ENCODE peak calls at places on chromosomes 4 and X, in seven cellular contexts. N is fibroblast of lung, V is body of pancreas, B is neural crest cell, C is fibroblast of mammary gland, Y is transverse colon, Q is astrocyte. W is an unnamed sample.

GRCh38 chr4:186939766-186940165 is 216.1 kb upstream of the FAT1 start:
- DNase-seq in V (no peak), Q (no peak), N (no peak), C (no peak), B (no peak), Y (no peak), W (no peak)

GRCh38 chrX:38563006-38563405 is 1.7 kb downstream of the TSPAN7 start:
- DNase-seq in Q (no peak), Y (no peak), V (no peak), N (no peak), B (no peak), C (no peak), W (no peak)

GRCh38 chr4:89158884-89159503 is 47.7 kb downstream of the TIGD2 start:
- DNase-seq in Q (peak; percentile 18), V (no peak), C (peak; percentile 64), Y (no peak), B (no peak), N (peak; percentile 36), W (peak; percentile 75)

GRCh38 chr4:40573593-40574311 is 55.9 kb downstream of the RBM47 start:
- DNase-seq in B (no peak), V (no peak), Q (no peak), Y (no peak), N (no peak), C (no peak), W (peak; percentile 28)

GRCh38 chr4:186196063-186196462 is 4.7 kb downstream of the CYP4V2 start:
- DNase-seq in N (no peak), C (no peak), Q (no peak), B (no peak), Y (no peak), V (no peak), W (no peak)

GRCh38 chr4:182126567-182126966 is 116.6 kb upstream of the TENM3 start:
- DNase-seq in C (peak; percentile 35), N (peak; percentile 81), V (no peak), Y (no peak), B (no peak), Q (peak; percentile 75), W (no peak)

GRCh38 chrX:122238801-122239200 is 945.3 kb upstream of the GRIA3 start:
- DNase-seq in Q (peak; percentile 55), B (no peak), N (peak; percentile 67), V (no peak), Y (no peak), C (peak; percentile 17), W (peak; percentile 18)

GRCh38 chr4:173513651-173514050 is 16.4 kb downstream of the HAND2 start:
- DNase-seq in C (no peak), B (no peak), V (no peak), N (no peak), Q (no peak), Y (no peak), W (no peak)

GRCh38 chr4:143234153-143234552 is 49.4 kb downstream of the USP38 start:
- DNase-seq in N (no peak), C (no peak), V (no peak), B (no peak), Y (no peak), Q (no peak), W (no peak)

GRCh38 chrX:40261955-40262596 is 164.3 kb upstream of the BCOR start:
- DNase-seq in N (no peak), B (no peak), C (peak; percentile 9), Y (no peak), Q (no peak), V (no peak), W (peak; percentile 71)

GRCh38 chr4:6655924-6656323 is 15.4 kb downstream of the MRFAP1 start:
- DNase-seq in C (no peak), Y (no peak), Q (no peak), V (no peak), N (no peak), B (no peak), W (no peak)

GRCh38 chr4:187562345-187562744 is 433.2 kb upstream of the ZFP42 start:
- DNase-seq in C (no peak), V (no peak), Y (no peak), B (no peak), Q (no peak), N (no peak), W (no peak)

GRCh38 chrX:155144926-155145325 is 71.3 kb upstream of the VBP1 start:
- DNase-seq in V (no peak), Y (no peak), B (no peak), N (no peak), Q (no peak), C (no peak), W (no peak)

GRCh38 chr4:42643685-42644084 is 13.2 kb downstream of the ATP8A1 start:
- DNase-seq in Y (no peak), Q (no peak), C (no peak), B (no peak), V (no peak), N (no peak), W (no peak)

DNA sequence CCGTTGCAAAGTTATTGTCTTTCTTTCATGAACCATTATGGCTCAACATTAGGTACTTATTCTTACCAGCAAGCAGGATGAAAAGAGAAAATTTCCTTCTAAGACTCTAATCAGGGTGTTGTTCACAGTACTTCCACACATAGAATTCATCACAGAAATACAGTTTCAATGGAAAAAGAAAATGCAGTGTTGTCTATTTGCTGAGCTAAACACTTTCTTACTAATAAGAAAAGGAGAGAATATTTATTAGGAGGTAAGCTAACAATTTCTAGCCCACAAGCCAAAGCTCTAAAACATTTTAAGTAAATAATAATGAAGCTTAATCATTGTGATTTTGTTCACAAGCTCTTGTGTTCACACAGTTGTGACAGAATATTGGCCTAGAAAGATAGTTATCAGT is 1772.8 kb upstream of the PCDH7 start:
- DNase-seq in N (no peak), B (no peak), Y (no peak), C (no peak), Q (no peak), V (no peak), W (no peak)
- TF ChIP-seq CTCF in N (no peak), B (no peak), Y (no peak), C (no peak), Q (no peak), V (no peak), W (no peak)

GRCh38 chrX:110847334-110847733 is 51.7 kb upstream of the CHRDL1 start:
- DNase-seq in C (peak; percentile 75), B (peak; percentile 40), Y (no peak), N (peak; percentile 45), V (no peak), Q (peak; percentile 35), W (peak; percentile 67)
- TF ChIP-seq CTCF in C (peak; percentile 59), B (peak; percentile 81), Y (peak; percentile 67), N (peak; percentile 10), V (peak; percentile 57), Q (peak; percentile 46), W (peak; percentile 43)

GRCh38 chrX:31212856-31213748 is 141.3 kb upstream of the FTHL17 start:
- DNase-seq in Y (no peak), Q (no peak), C (no peak), N (no peak), B (no peak), V (no peak), W (no peak)

GRCh38 chrX:31217111-31217510 is 145.3 kb upstream of the FTHL17 start:
- DNase-seq in B (no peak), N (no peak), Q (no peak), Y (no peak), C (no peak), V (no peak), W (no peak)

GRCh38 chrX:31215277-31215815 is 143.5 kb upstream of the FTHL17 start:
- DNase-seq in Q (no peak), V (no peak), N (no peak), Y (no peak), B (no peak), C (no peak), W (no peak)

GRCh38 chrX:31209005-31209612 is 137.3 kb upstream of the FTHL17 start:
- DNase-seq in N (peak; percentile 33), Q (peak; percentile 16), V (no peak), C (no peak), B (no peak), Y (no peak), W (no peak)

GRCh38 chrX:31213941-31214340 is 142.1 kb upstream of the FTHL17 start:
- DNase-seq in C (peak; percentile 26), Q (no peak), V (peak; percentile 23), B (no peak), Y (no peak), N (no peak), W (peak; percentile 36)
- TF ChIP-seq CTCF in C (peak; percentile 64), Q (peak; percentile 39), V (peak; percentile 49), B (peak; percentile 59), Y (peak; percentile 33), N (peak; percentile 57), W (peak; percentile 72)

GRCh38 chr4:73850261-73850970 is 2.7 kb upstream of the PF4V1 start:
- DNase-seq in Y (no peak), Q (no peak), C (no peak), V (no peak), B (no peak), N (no peak), W (no peak)
- TF ChIP-seq CTCF in Y (no peak), Q (no peak), C (no peak), V (no peak), B (no peak), N (no peak), W (no peak)

GRCh38 chrX:1941291-1941690 is 326.4 kb downstream of the ASMT start:
- DNase-seq in B (no peak), N (no peak), C (no peak), Y (no peak), V (no peak), Q (no peak), W (no peak)

GRCh38 chrX:1932231-1932630 is 317.4 kb downstream of the ASMT start:
- DNase-seq in Q (peak; percentile 47), B (no peak), N (peak; percentile 53), V (no peak), C (peak; percentile 2), Y (no peak), W (peak; percentile 43)

GRCh38 chrX:1933964-1934363 is 319.1 kb downstream of the ASMT start:
- DNase-seq in B (no peak), Y (no peak), C (no peak), V (no peak), N (no peak), Q (no peak), W (no peak)

DNA sequence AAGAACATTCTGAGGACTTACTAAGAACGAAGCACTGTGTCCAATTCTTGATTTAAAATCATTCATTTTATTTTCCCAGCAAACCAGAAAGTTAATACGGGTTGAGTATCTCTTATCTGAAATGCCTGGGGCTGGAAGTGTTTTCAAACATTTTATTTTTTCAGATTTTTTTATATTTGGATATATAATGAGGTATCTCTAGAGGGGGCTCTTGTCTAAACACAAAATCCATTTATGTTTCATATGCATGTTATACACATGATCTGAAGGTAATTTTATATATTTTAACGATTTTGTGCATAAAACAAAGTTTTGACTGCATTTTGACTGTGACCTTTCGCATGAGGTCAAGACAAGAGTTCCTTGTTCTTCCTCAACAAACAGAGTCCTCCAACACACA is 320.9 kb downstream of the ASMT start:
- DNase-seq in Y (no peak), C (no peak), Q (no peak), N (no peak), B (no peak), V (no peak), W (no peak)
- TF ChIP-seq CTCF in Y (no peak), C (no peak), Q (no peak), N (no peak), B (no peak), V (no peak), W (no peak)

DNA sequence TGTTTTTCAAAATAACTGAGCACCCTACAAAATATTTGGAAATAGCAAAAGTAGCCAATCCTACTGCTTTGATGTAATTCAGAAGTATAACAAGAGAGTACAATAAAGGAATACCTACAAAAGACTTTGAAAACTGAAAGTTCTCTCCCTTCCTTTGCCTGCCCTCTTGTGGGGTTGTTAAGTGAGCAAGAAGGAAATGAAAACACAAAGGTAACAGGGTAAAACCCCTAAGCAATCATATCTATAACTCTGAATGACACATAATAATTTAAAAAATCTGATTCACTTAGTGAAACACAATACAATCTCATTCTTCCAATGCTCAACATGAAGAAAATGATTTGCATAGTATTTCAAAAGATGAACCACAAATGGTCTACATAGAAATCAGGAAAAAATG is 98.2 kb downstream of the FRYL start:
- DNase-seq in B (no peak), V (no peak), Y (no peak), N (peak; percentile 33), C (peak; percentile 58), Q (peak; percentile 12), W (peak; percentile 75)
- TF ChIP-seq CTCF in B (no peak), V (peak; percentile 54), Y (peak; percentile 11), N (peak; percentile 35), C (peak; percentile 45), Q (peak; percentile 36), W (peak; percentile 68)